ENCODE peak calls at places on chromosomes 13 and 19, in six cellular contexts. T, D, R, M, N and L are unnamed samples.

GRCh38 chr13:95604534-95604915 is 40.0 kb downstream of the DZIP1 start:
- DNase-seq in M (no peak), R (peak; percentile 18), D (no peak), T (no peak), N (no peak), L (no peak)

GRCh38 chr13:98869408-98870090 is 108.3 kb downstream of the DOCK9 start:
- DNase-seq in T (no peak), D (no peak), R (no peak), M (no peak), N (peak; percentile 24), L (no peak)

GRCh38 chr13:75762066-75762937 is 126.2 kb downstream of the LMO7 start:
- DNase-seq in T (no peak), M (no peak), N (no peak), D (no peak), R (peak; percentile 63), L (no peak)

GRCh38 chr19:55695511-55696290 is 20.7 kb downstream of the EPN1 start:
- DNase-seq in N (no peak), M (no peak), R (no peak), T (no peak), D (no peak), L (no peak)

GRCh38 chr19:6412111-6412999 is 12.3 kb downstream of the KHSRP start:
- DNase-seq in M (no peak), N (peak; percentile 60), T (peak; percentile 68), R (no peak), D (peak; percentile 85), L (peak; percentile 55)

GRCh38 chr13:19952850-19953249 is 5.7 kb upstream of the ZMYM2 start:
- DNase-seq in M (no peak), R (no peak), T (no peak), D (no peak), N (no peak), L (no peak)

GRCh38 chr13:97978661-97979450 is 25.4 kb downstream of the IPO5 start:
- DNase-seq in N (no peak), M (peak; percentile 61), D (no peak), T (peak; percentile 85), R (peak; percentile 28), L (no peak)

GRCh38 chr13:113053801-113054604 is 51.6 kb upstream of the F7 start:
- DNase-seq in N (no peak), D (no peak), R (no peak), M (no peak), T (no peak), L (no peak)

DNA sequence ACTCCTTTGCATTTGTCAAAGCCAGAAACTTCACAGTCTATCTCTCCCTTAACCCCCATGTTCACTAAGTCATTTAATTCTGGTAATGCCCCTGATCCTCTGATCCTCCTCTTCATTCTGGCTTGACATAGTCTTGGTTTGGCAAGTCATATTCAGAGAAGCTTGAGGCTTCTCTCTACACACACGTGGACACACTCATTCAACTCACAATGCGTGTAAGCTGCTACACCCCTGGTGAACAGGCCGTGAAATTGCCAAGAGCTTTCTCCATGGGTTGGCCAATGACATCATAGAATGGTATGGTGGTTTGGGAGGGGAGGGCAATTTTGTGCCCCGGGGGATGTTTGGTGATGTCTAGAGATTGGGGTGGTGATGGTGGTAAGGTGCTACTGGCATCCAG is 47.9 kb upstream of the FLT1 start:
- DNase-seq in R (no peak), D (no peak), M (no peak), T (no peak), N (no peak), L (no peak)
- H2AFZ ChIP-seq in R (no peak overlapping the region), D (no peak overlapping the region), M (no peak overlapping the region), T (no peak overlapping the region), N (no peak overlapping the region), L (no peak overlapping the region)

GRCh38 chr13:108345016-108345415 is 75.5 kb downstream of the TNFSF13B start:
- DNase-seq in N (no peak), D (no peak), M (no peak), T (peak; percentile 8), R (no peak), L (no peak)
- H2AFZ ChIP-seq in N (no peak overlapping the region), D (no peak overlapping the region), M (peak overlapping the region; percentile 73), T (peak overlapping the region; percentile 93), R (no peak overlapping the region), L (no peak overlapping the region)

GRCh38 chr13:105579821-105580707 is 955.4 kb downstream of the EFNB2 start:
- DNase-seq in N (no peak), T (no peak), M (no peak), D (no peak), R (no peak), L (no peak)
- H2AFZ ChIP-seq in N (no peak overlapping the region), T (no peak overlapping the region), M (no peak overlapping the region), D (no peak overlapping the region), R (no peak overlapping the region), L (no peak overlapping the region)

GRCh38 chr19:17406039-17406886 is 833 bp upstream of the BST2 start:
- DNase-seq in T (no peak), R (no peak), M (no peak), D (no peak), N (no peak), L (peak; percentile 25)
- H2AFZ ChIP-seq in T (no peak overlapping the region), R (peak overlapping the region; percentile 73), M (no peak overlapping the region), D (no peak overlapping the region), N (no peak overlapping the region), L (peak overlapping the region; percentile 84)